ENCODE peak calls at places on chromosomes 16 and 17, in nine cellular contexts. C, H, W, Z, O, J, B, L and E are unnamed samples.

GRCh38 chr16:84827131-84827574 is 7.4 kb downstream of the CRISPLD2 start:
- DNase-seq in Z (peak; percentile 52), L (no peak), J (no peak), C (no peak), O (no peak), W (no peak), H (no peak), B (no peak), E (peak; percentile 94)

GRCh38 chr17:34998205-34998604 is 17.9 kb downstream of the LIG3 start:
- DNase-seq in J (no peak), B (peak; percentile 48), H (peak; percentile 63), C (peak; percentile 87), L (no peak), O (peak; percentile 76), Z (peak; percentile 70), W (peak; percentile 72), E (peak; percentile 69)

GRCh38 chr16:81318711-81319110 is 3.9 kb downstream of the GAN start:
- DNase-seq in H (no peak), B (no peak), W (no peak), L (no peak), C (no peak), Z (no peak), J (no peak), O (no peak), E (no peak)

GRCh38 chr16:11181889-11182279 is 74.1 kb downstream of the SOCS1 start:
- DNase-seq in H (no peak), L (no peak), O (no peak), W (peak; percentile 65), Z (peak; percentile 61), C (no peak), B (peak; percentile 56), J (no peak), E (peak; percentile 66)

GRCh38 chr16:75078886-75079285 is 37.7 kb downstream of the LDHD start:
- DNase-seq in B (no peak), W (no peak), H (no peak), Z (no peak), C (no peak), O (no peak), J (no peak), L (no peak), E (no peak)

GRCh38 chr17:57463103-57463885 is 207.0 kb downstream of the MSI2 start:
- DNase-seq in L (no peak), O (peak; percentile 66), Z (peak; percentile 95), C (no peak), W (no peak), H (no peak), B (no peak), J (no peak), E (peak; percentile 51)

GRCh38 chr17:81854974-81855774 is 5.2 kb downstream of the P4HB start:
- DNase-seq in L (no peak), O (peak; percentile 74), W (no peak), H (no peak), B (peak; percentile 90), J (no peak), Z (no peak), C (no peak), E (no peak)

GRCh38 chr16:21264226-21265036 is 13.7 kb downstream of the CRYM start:
- DNase-seq in Z (no peak), B (no peak), J (no peak), H (no peak), O (no peak), W (no peak), L (peak; percentile 4), C (no peak), E (no peak)

GRCh38 chr17:78514521-78514920 is 62.7 kb downstream of the DNAH17 start:
- DNase-seq in W (no peak), L (no peak), O (no peak), Z (no peak), J (no peak), C (no peak), B (no peak), H (no peak), E (no peak)

GRCh38 chr17:17376362-17376761 is 73.2 kb downstream of the NT5M start:
- DNase-seq in J (peak; percentile 57), W (no peak), L (no peak), C (no peak), B (no peak), H (no peak), Z (peak; percentile 76), O (no peak), E (peak; percentile 88)

GRCh38 chr16:63410594-63410993 is 1374.4 kb upstream of the CDH8 start:
- DNase-seq in Z (no peak), H (no peak), B (no peak), L (no peak), W (no peak), O (no peak), C (no peak), J (no peak), E (no peak)

GRCh38 chr16:10895053-10895946 is 18.3 kb downstream of the CIITA start:
- DNase-seq in Z (peak; percentile 38), W (no peak), H (peak; percentile 36), O (peak; percentile 50), J (no peak), L (no peak), C (peak; percentile 64), B (no peak), E (peak; percentile 45)

GRCh38 chr16:84138824-84139627 is 6.0 kb downstream of the HSDL1 start:
- DNase-seq in W (peak; percentile 60), L (no peak), C (no peak), O (no peak), J (no peak), H (peak; percentile 53), B (no peak), Z (peak; percentile 52), E (peak; percentile 58)

GRCh38 chr17:15662726-15663125 is 21.4 kb downstream of the TRIM16 start:
- DNase-seq in O (peak; percentile 72), H (no peak), C (no peak), Z (no peak), B (no peak), J (no peak), W (no peak), L (no peak), E (no peak)

GRCh38 chr17:12730931-12731521 is 58.3 kb upstream of the ARHGAP44 start:
- DNase-seq in W (peak; percentile 63), Z (peak; percentile 78), C (peak; percentile 76), J (no peak), H (peak; percentile 8), O (peak; percentile 17), B (peak; percentile 67), L (no peak), E (peak; percentile 70)

GRCh38 chr17:49576121-49576905 is 642 bp downstream of the NXPH3 start:
- DNase-seq in Z (peak; percentile 24), C (no peak), O (peak; percentile 52), B (no peak), H (peak; percentile 35), L (no peak), J (no peak), W (no peak), E (peak; percentile 51)
- H3K4me3 ChIP-seq in Z (peak overlapping the region; percentile 57), C (no peak overlapping the region), O (peak overlapping the region; percentile 55), B (peak overlapping the region; percentile 68), H (peak overlapping the region; percentile 51), L (peak overlapping the region; percentile 41), J (peak overlapping the region; percentile 72), W (peak overlapping the region; percentile 73), E (peak overlapping the region; percentile 68)

GRCh38 chr17:58631523-58632323 is 60.1 kb downstream of the TEX14 start:
- DNase-seq in B (peak; percentile 89), L (peak; percentile 99), O (peak; percentile 96), C (peak; percentile 96), Z (peak; percentile 99), H (peak; percentile 92), J (peak; percentile 83), W (peak; percentile 94), E (peak; percentile 99)
- TF ChIP-seq CTCF in B (peak; percentile 30), L (peak; percentile 16), O (peak; percentile 24), C (peak; percentile 12), Z (peak; percentile 22), H (peak; percentile 35), J (peak; percentile 19), W (no peak), E (peak; percentile 23)

DNA sequence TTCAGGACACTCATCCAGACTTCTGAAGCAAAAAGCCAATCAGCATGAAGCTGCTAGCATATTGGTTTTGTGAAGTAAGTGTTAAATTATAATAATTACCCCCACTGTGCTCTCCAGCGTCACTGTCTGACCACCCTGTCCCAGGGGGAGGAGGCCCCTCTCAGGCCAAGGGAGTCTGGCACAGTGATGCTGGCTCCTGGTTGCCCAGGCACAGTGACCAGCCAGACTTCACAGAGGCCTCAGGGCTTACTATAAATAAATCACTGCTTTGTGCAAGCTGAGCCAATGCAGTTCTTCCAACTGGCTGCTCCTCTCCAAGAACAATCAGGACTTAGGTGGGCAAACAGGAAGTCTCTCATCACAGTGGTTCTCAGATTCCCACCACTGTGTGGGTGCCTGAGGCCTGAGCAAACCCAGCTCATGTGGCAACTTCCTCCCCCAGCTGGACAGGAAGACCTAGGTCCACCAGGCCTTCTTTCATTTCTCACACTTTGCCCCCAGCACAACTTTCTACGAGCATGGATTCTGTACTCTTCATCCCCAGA is 1.7 kb upstream of the DBNDD1 start:
- DNase-seq in B (no peak), L (no peak), C (no peak), Z (peak; percentile 76), J (no peak), H (no peak), W (no peak), O (no peak), E (no peak)
- H3K4me3 ChIP-seq in B (no peak overlapping the region), L (no peak overlapping the region), C (no peak overlapping the region), Z (no peak overlapping the region), J (no peak overlapping the region), H (peak overlapping the region; percentile 86), W (no peak overlapping the region), O (no peak overlapping the region), E (no peak overlapping the region)

GRCh38 chr17:50165066-50165465 is 739 bp upstream of the SGCA start:
- DNase-seq in B (no peak), Z (no peak), O (no peak), C (peak; percentile 18), J (no peak), L (no peak), H (no peak), W (no peak), E (no peak)

GRCh38 chr17:50164697-50164988 is 1.2 kb upstream of the SGCA start:
- DNase-seq in H (no peak), Z (no peak), B (no peak), L (no peak), J (no peak), W (no peak), O (no peak), C (no peak), E (no peak)

GRCh38 chr17:50165466-50165865 is 339 bp upstream of the SGCA start:
- DNase-seq in Z (no peak), H (no peak), B (no peak), C (no peak), W (no peak), O (no peak), J (no peak), L (no peak), E (no peak)

GRCh38 chr17:50166518-50167181 is 845 bp downstream of the SGCA start:
- DNase-seq in W (no peak), C (no peak), L (no peak), O (no peak), Z (no peak), B (no peak), H (no peak), J (no peak), E (no peak)

DNA sequence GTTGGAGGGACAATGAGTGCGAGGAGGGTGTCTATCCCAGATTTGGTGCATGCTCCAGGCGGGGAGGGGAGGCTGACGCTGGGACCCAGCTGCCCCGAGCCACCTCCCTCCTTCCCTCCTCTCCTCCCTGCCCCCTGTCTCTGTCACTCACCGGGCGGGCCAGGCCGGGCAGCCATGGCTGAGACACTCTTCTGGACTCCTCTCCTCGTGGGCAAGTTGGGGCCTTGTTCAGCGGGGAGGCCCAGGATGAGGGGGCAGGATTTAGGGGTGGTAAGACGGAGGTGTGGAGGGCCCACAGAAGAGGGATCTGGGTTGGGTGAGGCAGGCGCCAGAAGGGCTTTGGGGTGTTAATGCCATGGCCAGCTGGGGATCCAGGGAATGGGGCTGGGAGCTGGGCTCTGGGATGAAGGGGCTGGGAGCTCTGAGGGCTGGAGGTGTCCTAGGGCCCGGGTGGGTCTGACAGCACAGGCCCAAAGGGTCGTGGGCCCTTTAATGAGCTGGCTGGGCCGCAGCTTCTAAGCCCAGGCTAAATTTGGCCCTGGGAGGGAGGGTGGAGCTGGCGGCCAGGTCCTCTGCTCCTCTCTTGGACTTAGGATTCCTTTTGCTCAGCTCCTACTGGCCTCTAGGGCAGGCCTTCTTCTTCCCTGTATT is at the start of gene SGCA:
- DNase-seq in L (no peak), O (no peak), C (no peak), H (no peak), W (no peak), B (no peak), J (no peak), Z (no peak), E (no peak)
- TF ChIP-seq CTCF in L (no peak), O (no peak), C (no peak), H (no peak), W (no peak), B (no peak), J (no peak), Z (no peak), E (no peak)